ENCODE peak calls at places on chromosomes 6 and 20, in four cellular contexts. One of them, this sample, is unnamed.

GRCh38 chr6:160464744-160465143 is 116.6 kb downstream of the SLC22A3 start:
- DNase-seq in GM12878: no peak
- DNase-seq in K562: no peak
- DNase-seq in WTC11: no peak
- DNase-seq in this sample: no peak

GRCh38 chr6:30483677-30484279 is 5.5 kb upstream of the HLA-E start:
- DNase-seq in GM12878: peak
- DNase-seq in WTC11: no peak
- DNase-seq in K562: peak
- DNase-seq in this sample: peak

GRCh38 chr6:3340891-3341290 is 82.1 kb downstream of the PSMG4 start:
- DNase-seq in WTC11: no peak
- DNase-seq in GM12878: no peak
- DNase-seq in K562: no peak
- DNase-seq in this sample: no peak

GRCh38 chr6:83198486-83199172 is 5.5 kb downstream of the RWDD2A start:
- DNase-seq in K562: no peak
- DNase-seq in GM12878: no peak
- DNase-seq in WTC11: no peak
- DNase-seq in this sample: no peak

GRCh38 chr6:73369563-73369962 is at the start of gene OOEP:
- DNase-seq in GM12878: no peak
- DNase-seq in WTC11: no peak
- DNase-seq in K562: no peak
- DNase-seq in this sample: no peak

GRCh38 chr6:16333580-16333979 is 95.2 kb downstream of the GMPR start:
- DNase-seq in WTC11: no peak
- DNase-seq in GM12878: no peak
- DNase-seq in K562: no peak
- DNase-seq in this sample: no peak

GRCh38 chr6:159163901-159164370 is 5.3 kb upstream of the FNDC1 start:
- DNase-seq in WTC11: no peak
- DNase-seq in GM12878: no peak
- DNase-seq in K562: no peak
- DNase-seq in this sample: no peak

GRCh38 chr6:160085713-160086505 is 35.7 kb upstream of the SLC22A1 start:
- DNase-seq in K562: no peak
- DNase-seq in WTC11: no peak
- DNase-seq in GM12878: no peak
- DNase-seq in this sample: no peak

GRCh38 chr6:12570461-12571030 is 146.0 kb upstream of the PHACTR1 start:
- DNase-seq in WTC11: no peak
- DNase-seq in GM12878: no peak
- DNase-seq in K562: no peak
- DNase-seq in this sample: no peak

GRCh38 chr6:89350281-89351037 is 2.1 kb downstream of the UBE2J1 start:
- DNase-seq in WTC11: no peak
- DNase-seq in K562: peak
- DNase-seq in GM12878: no peak
- DNase-seq in this sample: no peak

GRCh38 chr6:44048277-44048676 is 79.0 kb downstream of the MRPL14 start:
- DNase-seq in K562: no peak
- DNase-seq in WTC11: no peak
- DNase-seq in GM12878: no peak
- DNase-seq in this sample: no peak

GRCh38 chr20:58706975-58707681 is 14.5 kb downstream of the NPEPL1 start:
- DNase-seq in GM12878: no peak
- DNase-seq in WTC11: peak
- DNase-seq in K562: no peak
- DNase-seq in this sample: peak

GRCh38 chr6:96990462-96990861 is 65.9 kb downstream of the KLHL32 start:
- DNase-seq in K562: no peak
- DNase-seq in WTC11: no peak
- DNase-seq in GM12878: no peak
- DNase-seq in this sample: no peak

GRCh38 chr6:45532626-45533258 is 155.0 kb upstream of the SUPT3H start:
- DNase-seq in WTC11: no peak
- DNase-seq in GM12878: no peak
- DNase-seq in K562: no peak
- DNase-seq in this sample: no peak

GRCh38 chr6:47069156-47069555 is 27.0 kb upstream of the ADGRF1 start:
- DNase-seq in K562: no peak
- DNase-seq in WTC11: no peak
- DNase-seq in GM12878: no peak
- DNase-seq in this sample: no peak

GRCh38 chr6:35360349-35361138 is 18.2 kb downstream of the PPARD start:
- DNase-seq in GM12878: no peak
- DNase-seq in K562: no peak
- DNase-seq in WTC11: peak
- DNase-seq in this sample: peak
- TF ChIP-seq USF1 in GM12878: no peak
- TF ChIP-seq USF1 in K562: no peak
- TF ChIP-seq USF1 in WTC11: no peak
- TF ChIP-seq USF1 in this sample: no peak

GRCh38 chr20:52869276-52869675 is 102.9 kb upstream of the TSHZ2 start:
- DNase-seq in GM12878: no peak
- DNase-seq in WTC11: no peak
- DNase-seq in K562: no peak
- DNase-seq in this sample: no peak

GRCh38 chr20:52859156-52859887 is 112.8 kb upstream of the TSHZ2 start:
- DNase-seq in WTC11: peak
- DNase-seq in GM12878: no peak
- DNase-seq in K562: no peak
- DNase-seq in this sample: peak

GRCh38 chr20:52869698-52870288 is 102.4 kb upstream of the TSHZ2 start:
- DNase-seq in GM12878: no peak
- DNase-seq in WTC11: no peak
- DNase-seq in K562: no peak
- DNase-seq in this sample: no peak

GRCh38 chr20:52864895-52865590 is 107.1 kb upstream of the TSHZ2 start:
- DNase-seq in WTC11: no peak
- DNase-seq in K562: no peak
- DNase-seq in GM12878: no peak
- DNase-seq in this sample: no peak
- TF ChIP-seq USF1 in WTC11: no peak
- TF ChIP-seq USF1 in K562: no peak
- TF ChIP-seq USF1 in GM12878: no peak
- TF ChIP-seq USF1 in this sample: no peak

GRCh38 chr6:39755231-39755630 is 30.0 kb upstream of the KIF6 start:
- DNase-seq in K562: no peak
- DNase-seq in WTC11: no peak
- DNase-seq in GM12878: no peak
- DNase-seq in this sample: no peak
- TF ChIP-seq USF1 in K562: no peak
- TF ChIP-seq USF1 in WTC11: no peak
- TF ChIP-seq USF1 in GM12878: no peak
- TF ChIP-seq USF1 in this sample: no peak

DNA sequence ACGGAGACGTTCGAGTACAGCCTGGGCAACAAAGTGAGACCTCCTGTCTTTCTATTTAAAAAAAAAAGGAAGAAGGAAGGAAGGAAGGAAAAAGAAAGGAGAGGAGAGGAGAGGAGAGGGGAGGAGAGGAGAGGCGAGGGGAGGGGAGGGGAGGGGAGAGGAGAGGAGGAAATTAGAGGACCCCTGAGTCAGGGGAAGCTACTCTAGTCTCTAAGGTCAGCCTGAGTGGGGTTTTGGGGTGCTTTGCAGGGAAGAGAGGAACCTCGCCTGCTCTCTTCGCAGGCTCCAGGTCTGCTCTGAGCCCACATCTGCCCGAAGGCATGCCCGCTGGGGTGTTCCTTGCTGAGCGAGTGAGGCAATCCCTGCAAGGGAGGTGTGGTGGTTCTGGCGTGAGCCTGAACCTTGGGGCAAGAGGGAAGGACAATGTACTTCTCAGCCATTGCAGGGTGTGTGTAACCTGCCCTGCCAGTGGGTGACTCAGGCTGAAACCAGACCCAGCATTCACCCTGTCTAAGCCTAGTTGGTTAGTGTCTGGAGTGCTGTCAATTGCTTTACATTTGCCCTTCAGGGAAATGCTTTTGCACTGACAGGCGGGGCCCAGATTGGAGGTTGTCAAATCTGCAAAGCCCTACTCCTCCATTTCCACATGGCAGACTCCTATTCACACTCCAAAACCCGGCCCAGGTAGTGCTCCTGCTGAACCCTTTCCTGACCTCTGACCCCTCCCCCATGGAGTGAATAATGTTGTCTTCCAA is 15.3 kb upstream of the MMP9 start:
- DNase-seq in K562: no peak
- DNase-seq in WTC11: no peak
- DNase-seq in GM12878: no peak
- DNase-seq in this sample: peak
- TF ChIP-seq USF1 in K562: no peak
- TF ChIP-seq USF1 in WTC11: no peak
- TF ChIP-seq USF1 in GM12878: no peak
- TF ChIP-seq USF1 in this sample: no peak

DNA sequence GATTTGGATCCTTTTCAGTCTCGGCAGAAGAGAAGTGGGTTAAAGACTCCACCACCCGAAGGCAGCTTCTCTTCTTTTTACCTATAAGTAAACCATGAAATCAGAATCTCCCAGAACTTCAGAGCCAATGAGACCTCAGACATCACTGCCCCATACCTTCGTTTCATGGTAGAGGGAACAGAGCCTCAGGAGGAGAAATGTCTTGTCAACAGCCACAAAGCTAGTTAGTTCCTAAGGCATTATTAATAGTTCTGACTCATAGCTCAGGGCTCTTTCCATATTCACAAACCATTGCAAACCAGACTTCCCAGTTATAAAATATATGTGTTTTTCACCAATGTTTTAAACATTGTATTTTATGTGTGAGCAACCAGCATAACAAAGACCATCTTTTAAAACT is 118.7 kb upstream of the RIPOR2 start:
- DNase-seq in GM12878: no peak
- DNase-seq in WTC11: no peak
- DNase-seq in K562: no peak
- DNase-seq in this sample: no peak
- TF ChIP-seq USF1 in GM12878: no peak
- TF ChIP-seq USF1 in WTC11: no peak
- TF ChIP-seq USF1 in K562: no peak
- TF ChIP-seq USF1 in this sample: no peak

GRCh38 chr20:47438464-47439381 is 63.0 kb upstream of the NCOA3 start:
- DNase-seq in GM12878: peak
- DNase-seq in WTC11: no peak
- DNase-seq in K562: peak
- DNase-seq in this sample: no peak
- TF ChIP-seq USF1 in GM12878: peak
- TF ChIP-seq USF1 in WTC11: peak
- TF ChIP-seq USF1 in K562: peak
- TF ChIP-seq USF1 in this sample: peak

DNA sequence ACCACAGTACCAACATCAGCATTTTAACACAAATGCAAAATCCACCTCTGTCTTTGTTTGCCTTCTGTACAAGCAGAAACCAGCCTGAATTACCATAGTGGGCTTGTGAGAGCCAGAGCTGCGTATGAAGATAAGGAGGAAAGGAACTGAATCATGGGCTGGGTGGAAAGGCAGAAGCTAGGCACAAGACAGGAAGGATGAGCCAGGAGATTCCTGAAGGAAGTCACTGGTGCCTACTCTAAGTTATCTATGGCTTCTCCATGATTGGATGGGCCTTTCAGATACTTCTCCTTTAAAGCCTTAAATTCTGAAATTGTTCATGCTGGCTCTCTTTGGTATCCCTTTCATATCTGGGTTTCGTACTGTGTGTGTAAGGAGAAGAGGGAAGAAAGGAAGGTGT is 140.6 kb downstream of the LCA5 start:
- DNase-seq in WTC11: no peak
- DNase-seq in K562: no peak
- DNase-seq in GM12878: no peak
- DNase-seq in this sample: no peak
- TF ChIP-seq USF1 in WTC11: no peak
- TF ChIP-seq USF1 in K562: no peak
- TF ChIP-seq USF1 in GM12878: no peak
- TF ChIP-seq USF1 in this sample: no peak

GRCh38 chr6:106973018-106973840 is 1.3 kb downstream of the CD24 start:
- DNase-seq in WTC11: peak
- DNase-seq in K562: no peak
- DNase-seq in GM12878: no peak
- DNase-seq in this sample: peak
- TF ChIP-seq USF1 in WTC11: no peak
- TF ChIP-seq USF1 in K562: no peak
- TF ChIP-seq USF1 in GM12878: no peak
- TF ChIP-seq USF1 in this sample: no peak

GRCh38 chr20:16018881-16019280 is 554.4 kb downstream of the KIF16B start:
- DNase-seq in WTC11: no peak
- DNase-seq in K562: no peak
- DNase-seq in GM12878: no peak
- DNase-seq in this sample: no peak
- TF ChIP-seq USF1 in WTC11: no peak
- TF ChIP-seq USF1 in K562: no peak
- TF ChIP-seq USF1 in GM12878: no peak
- TF ChIP-seq USF1 in this sample: no peak